ENCODE peak calls at places on chromosomes 11 and 22, in four cellular contexts. F, N, W and Z are unnamed samples.

GRCh38 chr11:74417379-74417804 is 19.2 kb upstream of the PGM2L1 start:
- DNase-seq in F (no peak), N (no peak), W (peak), Z (no peak)

GRCh38 chr11:1937616-1938342 is 9.4 kb upstream of the MRPL23 start:
- DNase-seq in F (no peak), N (no peak), W (no peak), Z (no peak)

GRCh38 chr22:45310331-45311032 is 748 bp downstream of the FAM118A start:
- DNase-seq in F (no peak), N (no peak), W (no peak), Z (no peak)

GRCh38 chr11:79396001-79396400 is 44.8 kb downstream of the TENM4 start:
- DNase-seq in F (no peak), N (no peak), W (no peak), Z (no peak)

GRCh38 chr11:133928628-133929059 is 28.1 kb downstream of the IGSF9B start:
- DNase-seq in F (no peak), N (peak), W (no peak), Z (no peak)

GRCh38 chr11:40421187-40421586 is 1038.3 kb downstream of the LRRC4C start:
- DNase-seq in F (no peak), N (no peak), W (no peak), Z (no peak)

GRCh38 chr11:16825091-16825490 is 86.6 kb downstream of the C11orf58 start:
- DNase-seq in F (no peak), N (no peak), W (no peak), Z (no peak)

GRCh38 chr11:73530109-73530508 is 67.8 kb downstream of the FAM168A start:
- DNase-seq in F (no peak), N (no peak), W (no peak), Z (peak)

GRCh38 chr11:105538531-105538930 is 71.3 kb upstream of the GRIA4 start:
- DNase-seq in F (no peak), N (no peak), W (no peak), Z (no peak)

GRCh38 chr11:65379698-65380459 is 2.6 kb downstream of the SLC25A45 start:
- DNase-seq in F (no peak), N (no peak), W (no peak), Z (no peak)

GRCh38 chr22:30606455-30607299 is at the start of gene TCN2:
- DNase-seq in F (peak), N (peak), W (peak), Z (peak)